ENCODE peak calls at places on chromosomes 4 and X, in ten cellular contexts. One of them, this sample, is unnamed.

GRCh38 chr4:27000820-27001219 is 140.2 kb downstream of the STIM2 start:
- DNase-seq in left ventricle myocardium inferior: no peak
- DNase-seq in tibial nerve: no peak
- DNase-seq in fibroblast of lung: no peak
- DNase-seq in endothelial cell: no peak
- DNase-seq in activated naive CD4-positive, alpha-beta T cell: no peak
- DNase-seq in neural crest cell: no peak
- DNase-seq in NCI-H1092: no peak
- DNase-seq in central memory CD4-positive, alpha-beta T cell: no peak
- DNase-seq in dorsolateral prefrontal cortex: no peak
- DNase-seq in this sample: no peak

GRCh38 chrX:52923781-52924241 is 26.7 kb downstream of the FAM156B start:
- DNase-seq in activated naive CD4-positive, alpha-beta T cell: no peak
- DNase-seq in fibroblast of lung: peak
- DNase-seq in neural crest cell: no peak
- DNase-seq in central memory CD4-positive, alpha-beta T cell: no peak
- DNase-seq in left ventricle myocardium inferior: peak
- DNase-seq in dorsolateral prefrontal cortex: no peak
- DNase-seq in NCI-H1092: no peak
- DNase-seq in tibial nerve: no peak
- DNase-seq in endothelial cell: no peak
- DNase-seq in this sample: no peak

GRCh38 chr4:81663368-81663767 is 191.7 kb upstream of the RASGEF1B start:
- DNase-seq in dorsolateral prefrontal cortex: no peak
- DNase-seq in neural crest cell: no peak
- DNase-seq in central memory CD4-positive, alpha-beta T cell: no peak
- DNase-seq in NCI-H1092: no peak
- DNase-seq in endothelial cell: no peak
- DNase-seq in activated naive CD4-positive, alpha-beta T cell: no peak
- DNase-seq in fibroblast of lung: peak
- DNase-seq in tibial nerve: peak
- DNase-seq in left ventricle myocardium inferior: no peak
- DNase-seq in this sample: no peak

GRCh38 chrX:22063284-22063683 is 31.2 kb downstream of the PHEX start:
- DNase-seq in fibroblast of lung: no peak
- DNase-seq in activated naive CD4-positive, alpha-beta T cell: no peak
- DNase-seq in dorsolateral prefrontal cortex: no peak
- DNase-seq in NCI-H1092: no peak
- DNase-seq in neural crest cell: peak
- DNase-seq in endothelial cell: no peak
- DNase-seq in central memory CD4-positive, alpha-beta T cell: no peak
- DNase-seq in left ventricle myocardium inferior: no peak
- DNase-seq in tibial nerve: no peak
- DNase-seq in this sample: no peak

GRCh38 chr4:67721317-67721769 is 20.4 kb upstream of the UBA6 start:
- DNase-seq in activated naive CD4-positive, alpha-beta T cell: no peak
- DNase-seq in neural crest cell: no peak
- DNase-seq in NCI-H1092: no peak
- DNase-seq in endothelial cell: no peak
- DNase-seq in left ventricle myocardium inferior: no peak
- DNase-seq in tibial nerve: no peak
- DNase-seq in central memory CD4-positive, alpha-beta T cell: no peak
- DNase-seq in fibroblast of lung: no peak
- DNase-seq in dorsolateral prefrontal cortex: no peak
- DNase-seq in this sample: no peak

GRCh38 chr4:169286562-169287301 is 16.0 kb upstream of the SH3RF1 start:
- DNase-seq in dorsolateral prefrontal cortex: no peak
- DNase-seq in NCI-H1092: no peak
- DNase-seq in fibroblast of lung: peak
- DNase-seq in central memory CD4-positive, alpha-beta T cell: no peak
- DNase-seq in activated naive CD4-positive, alpha-beta T cell: no peak
- DNase-seq in left ventricle myocardium inferior: no peak
- DNase-seq in tibial nerve: no peak
- DNase-seq in neural crest cell: no peak
- DNase-seq in endothelial cell: no peak
- DNase-seq in this sample: no peak

GRCh38 chr4:118032691-118033090 is 1.6 kb upstream of the NDST3 start:
- DNase-seq in fibroblast of lung: peak
- DNase-seq in neural crest cell: no peak
- DNase-seq in tibial nerve: no peak
- DNase-seq in left ventricle myocardium inferior: no peak
- DNase-seq in NCI-H1092: no peak
- DNase-seq in central memory CD4-positive, alpha-beta T cell: no peak
- DNase-seq in endothelial cell: no peak
- DNase-seq in activated naive CD4-positive, alpha-beta T cell: no peak
- DNase-seq in dorsolateral prefrontal cortex: no peak
- DNase-seq in this sample: no peak

GRCh38 chr4:67684839-67685531 is 16.0 kb downstream of the UBA6 start:
- DNase-seq in central memory CD4-positive, alpha-beta T cell: no peak
- DNase-seq in endothelial cell: no peak
- DNase-seq in neural crest cell: no peak
- DNase-seq in tibial nerve: no peak
- DNase-seq in left ventricle myocardium inferior: no peak
- DNase-seq in NCI-H1092: no peak
- DNase-seq in activated naive CD4-positive, alpha-beta T cell: no peak
- DNase-seq in fibroblast of lung: no peak
- DNase-seq in dorsolateral prefrontal cortex: no peak
- DNase-seq in this sample: no peak

GRCh38 chr4:25320374-25321172 is 8.0 kb downstream of the ZCCHC4 start:
- DNase-seq in left ventricle myocardium inferior: no peak
- DNase-seq in fibroblast of lung: peak
- DNase-seq in NCI-H1092: no peak
- DNase-seq in endothelial cell: no peak
- DNase-seq in dorsolateral prefrontal cortex: no peak
- DNase-seq in central memory CD4-positive, alpha-beta T cell: no peak
- DNase-seq in neural crest cell: no peak
- DNase-seq in tibial nerve: no peak
- DNase-seq in activated naive CD4-positive, alpha-beta T cell: no peak
- DNase-seq in this sample: no peak

GRCh38 chrX:149630681-149631292 is 805 bp downstream of the TMEM185A start:
- DNase-seq in central memory CD4-positive, alpha-beta T cell: no peak
- DNase-seq in neural crest cell: no peak
- DNase-seq in fibroblast of lung: peak
- DNase-seq in activated naive CD4-positive, alpha-beta T cell: no peak
- DNase-seq in NCI-H1092: no peak
- DNase-seq in tibial nerve: no peak
- DNase-seq in endothelial cell: no peak
- DNase-seq in left ventricle myocardium inferior: no peak
- DNase-seq in dorsolateral prefrontal cortex: no peak
- DNase-seq in this sample: no peak

GRCh38 chrX:129600981-129601424 is 53.8 kb downstream of the APLN start:
- DNase-seq in left ventricle myocardium inferior: no peak
- DNase-seq in neural crest cell: peak
- DNase-seq in NCI-H1092: no peak
- DNase-seq in endothelial cell: no peak
- DNase-seq in dorsolateral prefrontal cortex: peak
- DNase-seq in tibial nerve: no peak
- DNase-seq in central memory CD4-positive, alpha-beta T cell: no peak
- DNase-seq in fibroblast of lung: peak
- DNase-seq in activated naive CD4-positive, alpha-beta T cell: no peak
- DNase-seq in this sample: peak

GRCh38 chrX:72477787-72478186 is 94.9 kb downstream of the HDAC8 start:
- DNase-seq in neural crest cell: no peak
- DNase-seq in NCI-H1092: no peak
- DNase-seq in left ventricle myocardium inferior: no peak
- DNase-seq in dorsolateral prefrontal cortex: no peak
- DNase-seq in fibroblast of lung: peak
- DNase-seq in tibial nerve: no peak
- DNase-seq in endothelial cell: no peak
- DNase-seq in activated naive CD4-positive, alpha-beta T cell: no peak
- DNase-seq in central memory CD4-positive, alpha-beta T cell: no peak
- DNase-seq in this sample: no peak

GRCh38 chr4:184856277-184856609 is 30.5 kb upstream of the ACSL1 start:
- DNase-seq in neural crest cell: no peak
- DNase-seq in fibroblast of lung: no peak
- DNase-seq in left ventricle myocardium inferior: no peak
- DNase-seq in activated naive CD4-positive, alpha-beta T cell: no peak
- DNase-seq in endothelial cell: no peak
- DNase-seq in dorsolateral prefrontal cortex: no peak
- DNase-seq in NCI-H1092: no peak
- DNase-seq in tibial nerve: no peak
- DNase-seq in central memory CD4-positive, alpha-beta T cell: no peak
- DNase-seq in this sample: no peak

GRCh38 chr4:61375316-61375715 is 175.2 kb downstream of the ADGRL3 start:
- DNase-seq in dorsolateral prefrontal cortex: no peak
- DNase-seq in central memory CD4-positive, alpha-beta T cell: no peak
- DNase-seq in fibroblast of lung: no peak
- DNase-seq in left ventricle myocardium inferior: no peak
- DNase-seq in activated naive CD4-positive, alpha-beta T cell: no peak
- DNase-seq in neural crest cell: no peak
- DNase-seq in tibial nerve: no peak
- DNase-seq in endothelial cell: no peak
- DNase-seq in NCI-H1092: no peak
- DNase-seq in this sample: no peak

GRCh38 chr4:6917445-6918241 is 8.0 kb downstream of the TBC1D14 start:
- DNase-seq in activated naive CD4-positive, alpha-beta T cell: no peak
- DNase-seq in tibial nerve: peak
- DNase-seq in fibroblast of lung: peak
- DNase-seq in left ventricle myocardium inferior: peak
- DNase-seq in NCI-H1092: peak
- DNase-seq in dorsolateral prefrontal cortex: peak
- DNase-seq in endothelial cell: peak
- DNase-seq in central memory CD4-positive, alpha-beta T cell: peak
- DNase-seq in neural crest cell: no peak
- DNase-seq in this sample: peak

GRCh38 chr4:186726440-186727148 is 2.9 kb upstream of the FAT1 start:
- DNase-seq in NCI-H1092: peak
- DNase-seq in left ventricle myocardium inferior: peak
- DNase-seq in central memory CD4-positive, alpha-beta T cell: no peak
- DNase-seq in neural crest cell: peak
- DNase-seq in dorsolateral prefrontal cortex: peak
- DNase-seq in fibroblast of lung: peak
- DNase-seq in endothelial cell: peak
- DNase-seq in activated naive CD4-positive, alpha-beta T cell: no peak
- DNase-seq in tibial nerve: peak
- DNase-seq in this sample: peak

GRCh38 chr4:186765673-186766546 is 42.3 kb upstream of the FAT1 start:
- DNase-seq in left ventricle myocardium inferior: no peak
- DNase-seq in dorsolateral prefrontal cortex: no peak
- DNase-seq in tibial nerve: no peak
- DNase-seq in fibroblast of lung: no peak
- DNase-seq in neural crest cell: no peak
- DNase-seq in activated naive CD4-positive, alpha-beta T cell: no peak
- DNase-seq in NCI-H1092: no peak
- DNase-seq in central memory CD4-positive, alpha-beta T cell: no peak
- DNase-seq in endothelial cell: no peak
- DNase-seq in this sample: no peak

GRCh38 chr4:5772528-5773270 is 61.7 kb downstream of the EVC start:
- DNase-seq in endothelial cell: no peak
- DNase-seq in tibial nerve: no peak
- DNase-seq in left ventricle myocardium inferior: no peak
- DNase-seq in activated naive CD4-positive, alpha-beta T cell: no peak
- DNase-seq in NCI-H1092: no peak
- DNase-seq in neural crest cell: no peak
- DNase-seq in central memory CD4-positive, alpha-beta T cell: no peak
- DNase-seq in dorsolateral prefrontal cortex: no peak
- DNase-seq in fibroblast of lung: no peak
- DNase-seq in this sample: peak

GRCh38 chr4:169963998-169964397 is 62.2 kb downstream of the MFAP3L start:
- DNase-seq in NCI-H1092: no peak
- DNase-seq in central memory CD4-positive, alpha-beta T cell: no peak
- DNase-seq in activated naive CD4-positive, alpha-beta T cell: no peak
- DNase-seq in tibial nerve: no peak
- DNase-seq in left ventricle myocardium inferior: no peak
- DNase-seq in neural crest cell: no peak
- DNase-seq in dorsolateral prefrontal cortex: no peak
- DNase-seq in fibroblast of lung: no peak
- DNase-seq in endothelial cell: no peak
- DNase-seq in this sample: no peak

GRCh38 chrX:37578045-37578444 is 6.6 kb downstream of the LANCL3 start:
- DNase-seq in left ventricle myocardium inferior: no peak
- DNase-seq in dorsolateral prefrontal cortex: no peak
- DNase-seq in central memory CD4-positive, alpha-beta T cell: no peak
- DNase-seq in neural crest cell: no peak
- DNase-seq in activated naive CD4-positive, alpha-beta T cell: no peak
- DNase-seq in NCI-H1092: no peak
- DNase-seq in fibroblast of lung: no peak
- DNase-seq in tibial nerve: no peak
- DNase-seq in endothelial cell: no peak
- DNase-seq in this sample: no peak

GRCh38 chrX:45761920-45762319 is 561.2 kb upstream of the DIPK2B start:
- DNase-seq in left ventricle myocardium inferior: no peak
- DNase-seq in activated naive CD4-positive, alpha-beta T cell: no peak
- DNase-seq in neural crest cell: no peak
- DNase-seq in dorsolateral prefrontal cortex: no peak
- DNase-seq in tibial nerve: no peak
- DNase-seq in central memory CD4-positive, alpha-beta T cell: no peak
- DNase-seq in fibroblast of lung: no peak
- DNase-seq in endothelial cell: no peak
- DNase-seq in NCI-H1092: no peak
- DNase-seq in this sample: no peak

GRCh38 chrX:113580486-113580885 is 739.9 kb upstream of the AMOT start:
- DNase-seq in dorsolateral prefrontal cortex: no peak
- DNase-seq in activated naive CD4-positive, alpha-beta T cell: no peak
- DNase-seq in central memory CD4-positive, alpha-beta T cell: no peak
- DNase-seq in tibial nerve: no peak
- DNase-seq in fibroblast of lung: no peak
- DNase-seq in left ventricle myocardium inferior: no peak
- DNase-seq in neural crest cell: no peak
- DNase-seq in NCI-H1092: no peak
- DNase-seq in endothelial cell: no peak
- DNase-seq in this sample: no peak

GRCh38 chr4:146437778-146438177 is 84.0 kb downstream of the SLC10A7 start:
- DNase-seq in dorsolateral prefrontal cortex: no peak
- DNase-seq in neural crest cell: no peak
- DNase-seq in NCI-H1092: no peak
- DNase-seq in fibroblast of lung: no peak
- DNase-seq in left ventricle myocardium inferior: no peak
- DNase-seq in activated naive CD4-positive, alpha-beta T cell: no peak
- DNase-seq in endothelial cell: no peak
- DNase-seq in tibial nerve: no peak
- DNase-seq in central memory CD4-positive, alpha-beta T cell: no peak
- DNase-seq in this sample: no peak

GRCh38 chrX:115894087-115894486 is 276.5 kb upstream of the AGTR2 start:
- DNase-seq in endothelial cell: no peak
- DNase-seq in fibroblast of lung: no peak
- DNase-seq in tibial nerve: no peak
- DNase-seq in central memory CD4-positive, alpha-beta T cell: no peak
- DNase-seq in NCI-H1092: peak
- DNase-seq in dorsolateral prefrontal cortex: no peak
- DNase-seq in neural crest cell: no peak
- DNase-seq in activated naive CD4-positive, alpha-beta T cell: no peak
- DNase-seq in left ventricle myocardium inferior: no peak
- DNase-seq in this sample: no peak

GRCh38 chrX:40154853-40155616 is 57.3 kb upstream of the BCOR start:
- DNase-seq in fibroblast of lung: peak
- DNase-seq in dorsolateral prefrontal cortex: no peak
- DNase-seq in central memory CD4-positive, alpha-beta T cell: no peak
- DNase-seq in left ventricle myocardium inferior: peak
- DNase-seq in activated naive CD4-positive, alpha-beta T cell: no peak
- DNase-seq in endothelial cell: peak
- DNase-seq in neural crest cell: peak
- DNase-seq in tibial nerve: peak
- DNase-seq in NCI-H1092: peak
- DNase-seq in this sample: peak

GRCh38 chrX:125203379-125203736 is 116.3 kb upstream of the TEX13C start:
- DNase-seq in fibroblast of lung: no peak
- DNase-seq in endothelial cell: peak
- DNase-seq in tibial nerve: no peak
- DNase-seq in dorsolateral prefrontal cortex: no peak
- DNase-seq in central memory CD4-positive, alpha-beta T cell: no peak
- DNase-seq in activated naive CD4-positive, alpha-beta T cell: no peak
- DNase-seq in NCI-H1092: no peak
- DNase-seq in neural crest cell: peak
- DNase-seq in left ventricle myocardium inferior: peak
- DNase-seq in this sample: no peak

GRCh38 chr4:163165217-163166017 is 1.3 kb downstream of the NAF1 start:
- DNase-seq in tibial nerve: no peak
- DNase-seq in central memory CD4-positive, alpha-beta T cell: no peak
- DNase-seq in endothelial cell: no peak
- DNase-seq in activated naive CD4-positive, alpha-beta T cell: no peak
- DNase-seq in dorsolateral prefrontal cortex: no peak
- DNase-seq in neural crest cell: no peak
- DNase-seq in fibroblast of lung: peak
- DNase-seq in NCI-H1092: no peak
- DNase-seq in left ventricle myocardium inferior: no peak
- DNase-seq in this sample: no peak

GRCh38 chr4:156723951-156724668 is 247.5 kb downstream of the PDGFC start:
- DNase-seq in endothelial cell: no peak
- DNase-seq in tibial nerve: no peak
- DNase-seq in activated naive CD4-positive, alpha-beta T cell: no peak
- DNase-seq in dorsolateral prefrontal cortex: no peak
- DNase-seq in left ventricle myocardium inferior: no peak
- DNase-seq in neural crest cell: no peak
- DNase-seq in central memory CD4-positive, alpha-beta T cell: no peak
- DNase-seq in fibroblast of lung: no peak
- DNase-seq in NCI-H1092: no peak
- DNase-seq in this sample: no peak